ENCODE peak calls at places on chromosomes 6 and 20, in ten cellular contexts. One of them, this sample, is unnamed.
A peak's percentile ranks its signal among the peaks of the same experiment; 100 is the strongest.

GRCh38 chr6:167811689-167812487 is 14.8 kb upstream of the AFDN start:
- DNase-seq in tibial artery: no peak
- DNase-seq in psoas muscle: no peak
- DNase-seq in ovary: no peak
- DNase-seq in aorta: no peak
- DNase-seq in brain microvascular endothelial cell: no peak
- DNase-seq in cardiac muscle cell: peak; percentile 50
- DNase-seq in thyroid gland: no peak
- DNase-seq in neuronal stem cell: no peak
- DNase-seq in iPS DF 6.9: no peak
- DNase-seq in this sample: no peak

GRCh38 chr6:160667854-160668481 is 3.9 kb upstream of the LPA start:
- DNase-seq in tibial artery: no peak
- DNase-seq in psoas muscle: no peak
- DNase-seq in ovary: no peak
- DNase-seq in aorta: no peak
- DNase-seq in brain microvascular endothelial cell: no peak
- DNase-seq in cardiac muscle cell: no peak
- DNase-seq in thyroid gland: no peak
- DNase-seq in neuronal stem cell: no peak
- DNase-seq in iPS DF 6.9: peak; percentile 64
- DNase-seq in this sample: no peak

GRCh38 chr6:161417712-161418457 is 144.0 kb upstream of the AGPAT4 start:
- DNase-seq in tibial artery: no peak
- DNase-seq in psoas muscle: peak; percentile 61
- DNase-seq in ovary: peak; percentile 71
- DNase-seq in aorta: no peak
- DNase-seq in brain microvascular endothelial cell: peak; percentile 96
- DNase-seq in cardiac muscle cell: peak; percentile 97
- DNase-seq in thyroid gland: no peak
- DNase-seq in neuronal stem cell: no peak
- DNase-seq in iPS DF 6.9: no peak
- DNase-seq in this sample: no peak

GRCh38 chr6:113082691-113083090 is 735.6 kb downstream of the RFPL4B start:
- DNase-seq in tibial artery: no peak
- DNase-seq in psoas muscle: no peak
- DNase-seq in ovary: no peak
- DNase-seq in aorta: no peak
- DNase-seq in brain microvascular endothelial cell: peak; percentile 66
- DNase-seq in cardiac muscle cell: peak; percentile 79
- DNase-seq in thyroid gland: peak; percentile 13
- DNase-seq in neuronal stem cell: no peak
- DNase-seq in iPS DF 6.9: no peak
- DNase-seq in this sample: no peak

GRCh38 chr20:32062776-32063170 is 10.7 kb downstream of the HCK start:
- DNase-seq in tibial artery: peak; percentile 78
- DNase-seq in psoas muscle: peak; percentile 50
- DNase-seq in ovary: no peak
- DNase-seq in aorta: peak; percentile 89
- DNase-seq in brain microvascular endothelial cell: no peak
- DNase-seq in cardiac muscle cell: no peak
- DNase-seq in thyroid gland: peak; percentile 14
- DNase-seq in neuronal stem cell: no peak
- DNase-seq in iPS DF 6.9: no peak
- DNase-seq in this sample: peak; percentile 73

GRCh38 chr6:163490826-163491577 is 76.5 kb downstream of the QKI start:
- DNase-seq in tibial artery: peak; percentile 68
- DNase-seq in psoas muscle: peak; percentile 60
- DNase-seq in ovary: peak; percentile 13
- DNase-seq in aorta: peak; percentile 57
- DNase-seq in brain microvascular endothelial cell: peak; percentile 57
- DNase-seq in cardiac muscle cell: peak; percentile 71
- DNase-seq in thyroid gland: peak; percentile 75
- DNase-seq in neuronal stem cell: no peak
- DNase-seq in iPS DF 6.9: no peak
- DNase-seq in this sample: no peak

GRCh38 chr6:71510057-71510713 is 221.6 kb downstream of the OGFRL1 start:
- DNase-seq in tibial artery: peak; percentile 77
- DNase-seq in psoas muscle: peak; percentile 31
- DNase-seq in ovary: no peak
- DNase-seq in aorta: peak; percentile 64
- DNase-seq in brain microvascular endothelial cell: peak; percentile 58
- DNase-seq in cardiac muscle cell: peak; percentile 80
- DNase-seq in thyroid gland: peak; percentile 56
- DNase-seq in neuronal stem cell: peak; percentile 17
- DNase-seq in iPS DF 6.9: peak; percentile 25
- DNase-seq in this sample: no peak

GRCh38 chr20:37209661-37210314 is 30.4 kb upstream of the MROH8 start:
- DNase-seq in tibial artery: no peak
- DNase-seq in psoas muscle: no peak
- DNase-seq in ovary: no peak
- DNase-seq in aorta: no peak
- DNase-seq in brain microvascular endothelial cell: no peak
- DNase-seq in cardiac muscle cell: no peak
- DNase-seq in thyroid gland: no peak
- DNase-seq in neuronal stem cell: no peak
- DNase-seq in iPS DF 6.9: no peak
- DNase-seq in this sample: no peak

GRCh38 chr6:79601020-79601609 is 30.0 kb upstream of the SH3BGRL2 start:
- DNase-seq in tibial artery: no peak
- DNase-seq in psoas muscle: no peak
- DNase-seq in ovary: no peak
- DNase-seq in aorta: no peak
- DNase-seq in brain microvascular endothelial cell: peak; percentile 71
- DNase-seq in cardiac muscle cell: peak; percentile 12
- DNase-seq in thyroid gland: no peak
- DNase-seq in neuronal stem cell: no peak
- DNase-seq in iPS DF 6.9: no peak
- DNase-seq in this sample: no peak

GRCh38 chr6:2872417-2873358 is 30.4 kb downstream of the SERPINB9 start:
- DNase-seq in tibial artery: no peak
- DNase-seq in psoas muscle: no peak
- DNase-seq in ovary: no peak
- DNase-seq in aorta: no peak
- DNase-seq in brain microvascular endothelial cell: no peak
- DNase-seq in cardiac muscle cell: peak; percentile 62
- DNase-seq in thyroid gland: no peak
- DNase-seq in neuronal stem cell: no peak
- DNase-seq in iPS DF 6.9: no peak
- DNase-seq in this sample: no peak

GRCh38 chr20:52361650-52362049 is 170.1 kb upstream of the ZFP64 start:
- DNase-seq in tibial artery: no peak
- DNase-seq in psoas muscle: no peak
- DNase-seq in ovary: no peak
- DNase-seq in aorta: no peak
- DNase-seq in brain microvascular endothelial cell: no peak
- DNase-seq in cardiac muscle cell: no peak
- DNase-seq in thyroid gland: no peak
- DNase-seq in neuronal stem cell: no peak
- DNase-seq in iPS DF 6.9: no peak
- DNase-seq in this sample: no peak

GRCh38 chr6:12584631-12585405 is 131.7 kb upstream of the PHACTR1 start:
- DNase-seq in tibial artery: no peak
- DNase-seq in psoas muscle: no peak
- DNase-seq in ovary: no peak
- DNase-seq in aorta: no peak
- DNase-seq in brain microvascular endothelial cell: no peak
- DNase-seq in cardiac muscle cell: peak; percentile 54
- DNase-seq in thyroid gland: no peak
- DNase-seq in neuronal stem cell: no peak
- DNase-seq in iPS DF 6.9: no peak
- DNase-seq in this sample: no peak

GRCh38 chr6:12586696-12587095 is 129.9 kb upstream of the PHACTR1 start:
- DNase-seq in tibial artery: no peak
- DNase-seq in psoas muscle: no peak
- DNase-seq in ovary: no peak
- DNase-seq in aorta: no peak
- DNase-seq in brain microvascular endothelial cell: no peak
- DNase-seq in cardiac muscle cell: no peak
- DNase-seq in thyroid gland: no peak
- DNase-seq in neuronal stem cell: no peak
- DNase-seq in iPS DF 6.9: no peak
- DNase-seq in this sample: no peak

GRCh38 chr6:12582421-12583110 is 134.0 kb upstream of the PHACTR1 start:
- DNase-seq in tibial artery: no peak
- DNase-seq in psoas muscle: no peak
- DNase-seq in ovary: no peak
- DNase-seq in aorta: no peak
- DNase-seq in brain microvascular endothelial cell: no peak
- DNase-seq in cardiac muscle cell: no peak
- DNase-seq in thyroid gland: no peak
- DNase-seq in neuronal stem cell: no peak
- DNase-seq in iPS DF 6.9: no peak
- DNase-seq in this sample: no peak

GRCh38 chr6:12587096-12587495 is 129.5 kb upstream of the PHACTR1 start:
- DNase-seq in tibial artery: no peak
- DNase-seq in psoas muscle: no peak
- DNase-seq in ovary: no peak
- DNase-seq in aorta: no peak
- DNase-seq in brain microvascular endothelial cell: no peak
- DNase-seq in cardiac muscle cell: no peak
- DNase-seq in thyroid gland: no peak
- DNase-seq in neuronal stem cell: no peak
- DNase-seq in iPS DF 6.9: no peak
- DNase-seq in this sample: no peak

GRCh38 chr6:12585497-12585958 is 131.0 kb upstream of the PHACTR1 start:
- DNase-seq in tibial artery: no peak
- DNase-seq in psoas muscle: no peak
- DNase-seq in ovary: no peak
- DNase-seq in aorta: peak; percentile 53
- DNase-seq in brain microvascular endothelial cell: no peak
- DNase-seq in cardiac muscle cell: peak; percentile 84
- DNase-seq in thyroid gland: no peak
- DNase-seq in neuronal stem cell: no peak
- DNase-seq in iPS DF 6.9: no peak
- DNase-seq in this sample: no peak
- H3K27ac ChIP-seq in tibial artery: no peak overlapping the region
- H3K27ac ChIP-seq in psoas muscle: peak overlapping the region; percentile 54
- H3K27ac ChIP-seq in ovary: no peak overlapping the region
- H3K27ac ChIP-seq in aorta: no peak overlapping the region
- H3K27ac ChIP-seq in brain microvascular endothelial cell: no peak overlapping the region
- H3K27ac ChIP-seq in cardiac muscle cell: no peak overlapping the region
- H3K27ac ChIP-seq in thyroid gland: peak overlapping the region; percentile 10
- H3K27ac ChIP-seq in neuronal stem cell: no peak overlapping the region
- H3K27ac ChIP-seq in iPS DF 6.9: no peak overlapping the region
- H3K27ac ChIP-seq in this sample: no peak overlapping the region

GRCh38 chr20:17849111-17849900 is 119.3 kb downstream of the SNX5 start:
- DNase-seq in tibial artery: no peak
- DNase-seq in psoas muscle: no peak
- DNase-seq in ovary: no peak
- DNase-seq in aorta: no peak
- DNase-seq in brain microvascular endothelial cell: no peak
- DNase-seq in cardiac muscle cell: no peak
- DNase-seq in thyroid gland: no peak
- DNase-seq in neuronal stem cell: no peak
- DNase-seq in iPS DF 6.9: no peak
- DNase-seq in this sample: no peak
- H3K4me3 ChIP-seq in tibial artery: no peak overlapping the region
- H3K4me3 ChIP-seq in psoas muscle: no peak overlapping the region
- H3K4me3 ChIP-seq in ovary: no peak overlapping the region
- H3K4me3 ChIP-seq in aorta: no peak overlapping the region
- H3K4me3 ChIP-seq in brain microvascular endothelial cell: no peak overlapping the region
- H3K4me3 ChIP-seq in cardiac muscle cell: no peak overlapping the region
- H3K4me3 ChIP-seq in thyroid gland: no peak overlapping the region
- H3K4me3 ChIP-seq in neuronal stem cell: no peak overlapping the region
- H3K4me3 ChIP-seq in iPS DF 6.9: no peak overlapping the region
- H3K4me3 ChIP-seq in this sample: no peak overlapping the region

DNA sequence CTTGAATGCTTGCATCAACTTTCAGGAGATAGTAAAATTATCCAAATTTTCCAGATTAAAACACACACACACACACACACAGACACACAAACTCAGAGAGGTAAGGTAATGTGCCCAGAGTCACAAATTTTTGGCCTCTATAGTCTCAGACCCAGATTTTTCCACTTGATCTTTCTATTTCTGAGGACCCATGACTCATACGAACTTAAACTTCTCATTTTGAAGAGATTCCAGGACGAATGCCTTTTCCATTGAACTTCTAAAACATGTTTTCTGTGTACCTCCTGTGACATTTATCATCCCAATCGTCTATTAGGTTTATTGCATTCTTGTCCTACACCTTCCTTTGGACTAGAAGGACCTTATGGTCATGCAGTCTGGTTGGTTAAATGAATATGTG is 172.9 kb upstream of the COL21A1 start:
- DNase-seq in tibial artery: no peak
- DNase-seq in psoas muscle: no peak
- DNase-seq in ovary: no peak
- DNase-seq in aorta: no peak
- DNase-seq in brain microvascular endothelial cell: no peak
- DNase-seq in cardiac muscle cell: no peak
- DNase-seq in thyroid gland: no peak
- DNase-seq in neuronal stem cell: no peak
- DNase-seq in iPS DF 6.9: no peak
- DNase-seq in this sample: no peak
- H3K27ac ChIP-seq in tibial artery: no peak overlapping the region
- H3K27ac ChIP-seq in psoas muscle: no peak overlapping the region
- H3K27ac ChIP-seq in ovary: no peak overlapping the region
- H3K27ac ChIP-seq in aorta: no peak overlapping the region
- H3K27ac ChIP-seq in brain microvascular endothelial cell: no peak overlapping the region
- H3K27ac ChIP-seq in cardiac muscle cell: no peak overlapping the region
- H3K27ac ChIP-seq in thyroid gland: no peak overlapping the region
- H3K27ac ChIP-seq in neuronal stem cell: no peak overlapping the region
- H3K27ac ChIP-seq in iPS DF 6.9: no peak overlapping the region
- H3K27ac ChIP-seq in this sample: no peak overlapping the region

GRCh38 chr20:34706912-34707784 is 3.0 kb downstream of the TP53INP2 start:
- DNase-seq in tibial artery: no peak
- DNase-seq in psoas muscle: no peak
- DNase-seq in ovary: no peak
- DNase-seq in aorta: no peak
- DNase-seq in brain microvascular endothelial cell: no peak
- DNase-seq in cardiac muscle cell: no peak
- DNase-seq in thyroid gland: no peak
- DNase-seq in neuronal stem cell: no peak
- DNase-seq in iPS DF 6.9: no peak
- DNase-seq in this sample: peak; percentile 39

GRCh38 chr20:34705008-34705382 is 851 bp downstream of the TP53INP2 start:
- DNase-seq in tibial artery: no peak
- DNase-seq in psoas muscle: no peak
- DNase-seq in ovary: no peak
- DNase-seq in aorta: no peak
- DNase-seq in brain microvascular endothelial cell: peak; percentile 26
- DNase-seq in cardiac muscle cell: no peak
- DNase-seq in thyroid gland: no peak
- DNase-seq in neuronal stem cell: no peak
- DNase-seq in iPS DF 6.9: no peak
- DNase-seq in this sample: no peak

GRCh38 chr20:34704177-34705007 is at the start of gene TP53INP2:
- DNase-seq in tibial artery: peak; percentile 96
- DNase-seq in psoas muscle: peak; percentile 93
- DNase-seq in ovary: peak; percentile 90
- DNase-seq in aorta: peak; percentile 95
- DNase-seq in brain microvascular endothelial cell: peak; percentile 85
- DNase-seq in cardiac muscle cell: peak; percentile 95
- DNase-seq in thyroid gland: peak; percentile 98
- DNase-seq in neuronal stem cell: peak; percentile 86
- DNase-seq in iPS DF 6.9: peak; percentile 77
- DNase-seq in this sample: peak; percentile 97

GRCh38 chr20:34706022-34706875 is 2.1 kb downstream of the TP53INP2 start:
- DNase-seq in tibial artery: no peak
- DNase-seq in psoas muscle: no peak
- DNase-seq in ovary: no peak
- DNase-seq in aorta: no peak
- DNase-seq in brain microvascular endothelial cell: no peak
- DNase-seq in cardiac muscle cell: no peak
- DNase-seq in thyroid gland: no peak
- DNase-seq in neuronal stem cell: no peak
- DNase-seq in iPS DF 6.9: no peak
- DNase-seq in this sample: no peak

GRCh38 chr20:34705383-34706021 is 1.4 kb downstream of the TP53INP2 start:
- DNase-seq in tibial artery: peak; percentile 68
- DNase-seq in psoas muscle: no peak
- DNase-seq in ovary: no peak
- DNase-seq in aorta: no peak
- DNase-seq in brain microvascular endothelial cell: peak; percentile 20
- DNase-seq in cardiac muscle cell: peak; percentile 16
- DNase-seq in thyroid gland: peak; percentile 50
- DNase-seq in neuronal stem cell: no peak
- DNase-seq in iPS DF 6.9: no peak
- DNase-seq in this sample: peak; percentile 93
- H3K4me3 ChIP-seq in tibial artery: peak overlapping the region; percentile 84
- H3K4me3 ChIP-seq in psoas muscle: peak overlapping the region; percentile 81
- H3K4me3 ChIP-seq in ovary: no peak overlapping the region
- H3K4me3 ChIP-seq in aorta: no peak overlapping the region
- H3K4me3 ChIP-seq in brain microvascular endothelial cell: peak overlapping the region; percentile 82
- H3K4me3 ChIP-seq in cardiac muscle cell: peak overlapping the region; percentile 70
- H3K4me3 ChIP-seq in thyroid gland: peak overlapping the region; percentile 77
- H3K4me3 ChIP-seq in neuronal stem cell: no peak overlapping the region
- H3K4me3 ChIP-seq in iPS DF 6.9: no peak overlapping the region
- H3K4me3 ChIP-seq in this sample: no peak overlapping the region

This sample was measured in RWPE2.